ENCODE peak calls at places on chromosome 6, in five cellular contexts. I, C, S, W and V are unnamed samples. For H3K36me3, the result is how much of the 10 kb centered on the place peaks cover.

GRCh38 chr6:33846226-33846625 is 42.4 kb upstream of the MLN start:
- DNase-seq in I (no peak), C (no peak), S (no peak), W (no peak), V (no peak)

GRCh38 chr6:100620085-100620484 is 155.4 kb upstream of the SIM1 start:
- DNase-seq in I (no peak), C (no peak), S (peak), W (no peak), V (no peak)

GRCh38 chr6:34056301-34056700 is 89.6 kb downstream of the GRM4 start:
- DNase-seq in I (no peak), C (peak), S (peak), W (peak), V (peak)

GRCh38 chr6:14664616-14665315 is 547.2 kb downstream of the CD83 start:
- DNase-seq in I (no peak), C (no peak), S (no peak), W (no peak), V (no peak)

GRCh38 chr6:44333273-44333919 is 9.1 kb upstream of the SPATS1 start:
- DNase-seq in I (no peak), C (no peak), S (no peak), W (no peak), V (no peak)

GRCh38 chr6:139647816-139648215 is 273.4 kb upstream of the CITED2 start:
- DNase-seq in I (no peak), C (no peak), S (no peak), W (no peak), V (no peak)

GRCh38 chr6:73796881-73797280 is 100.9 kb downstream of the CD109 start:
- DNase-seq in I (no peak), C (no peak), S (no peak), W (no peak), V (no peak)

GRCh38 chr6:56246941-56247653 is at the start of gene COL21A1:
- DNase-seq in I (peak), C (peak), S (no peak), W (peak), V (peak)

GRCh38 chr6:33630014-33630413 is 8.9 kb downstream of the ITPR3 start:
- DNase-seq in I (no peak), C (no peak), S (no peak), W (no peak), V (no peak)

GRCh38 chr6:167471548-167471930 is 146.7 kb downstream of the TTLL2 start:
- DNase-seq in I (no peak), C (no peak), S (no peak), W (no peak), V (no peak)

GRCh38 chr6:33324139-33324538 is 6.6 kb upstream of the ZBTB22 start:
- DNase-seq in I (no peak), C (no peak), S (no peak), W (no peak), V (no peak)

GRCh38 chr6:26553739-26554668 is 15.8 kb downstream of the HMGN4 start:
- DNase-seq in I (peak), C (peak), S (peak), W (peak), V (peak)

GRCh38 chr6:112014483-112014882 is 39.4 kb upstream of the CCN6 start:
- DNase-seq in I (no peak), C (no peak), S (no peak), W (no peak), V (no peak)

GRCh38 chr6:2324166-2324953 is 79.0 kb upstream of the GMDS start:
- DNase-seq in I (no peak), C (no peak), S (no peak), W (no peak), V (no peak)

GRCh38 chr6:111427341-111428116 is 55.5 kb downstream of the REV3L start:
- DNase-seq in I (no peak), C (peak), S (peak), W (peak), V (no peak)

GRCh38 chr6:54921891-54922290 is 75.3 kb downstream of the FAM83B start:
- DNase-seq in I (no peak), C (no peak), S (no peak), W (no peak), V (no peak)

GRCh38 chr6:112651239-112651638 is 304.1 kb downstream of the RFPL4B start:
- DNase-seq in I (no peak), C (no peak), S (no peak), W (no peak), V (no peak)

GRCh38 chr6:122751291-122751690 is 28.2 kb upstream of the FABP7 start:
- DNase-seq in I (no peak), C (no peak), S (no peak), W (no peak), V (no peak)

GRCh38 chr6:7916959-7917358 is 6.4 kb upstream of the TXNDC5 start:
- DNase-seq in I (no peak), C (no peak), S (no peak), W (no peak), V (no peak)

GRCh38 chr6:152394303-152394702 is 242.9 kb downstream of the SYNE1 start:
- DNase-seq in I (no peak), C (no peak), S (no peak), W (no peak), V (no peak)

DNA sequence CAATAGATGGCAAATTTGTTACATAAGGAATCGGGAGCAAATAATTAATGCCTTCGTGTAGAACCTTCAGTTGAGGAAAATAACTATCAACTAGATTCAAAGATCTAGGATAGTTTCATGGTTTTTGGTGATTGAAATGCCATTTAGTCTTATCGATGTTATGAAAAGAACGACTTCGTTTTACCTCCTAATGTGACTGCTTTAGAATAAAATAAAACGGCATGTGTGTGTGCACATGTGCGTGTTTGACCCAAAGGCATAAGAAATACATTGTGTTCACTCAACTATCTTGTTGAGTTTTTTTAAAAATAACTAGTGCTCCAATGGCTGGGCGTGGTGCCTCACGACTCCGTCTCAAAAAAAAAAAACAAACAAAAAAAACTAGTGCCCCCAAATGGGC is 37.6 kb downstream of the ZBTB2 start:
- DNase-seq in I (no peak), C (no peak), S (no peak), W (no peak), V (no peak)
- H3K36me3 ChIP-seq in I (under half), C (under half), S (under half), W (under half), V (under half)

GRCh38 chr6:363291-363690 is 28.3 kb upstream of the IRF4 start:
- DNase-seq in I (no peak), C (no peak), S (no peak), W (no peak), V (no peak)
- H3K36me3 ChIP-seq in I (under half), C (under half), S (under half), W (under half), V (under half)

DNA sequence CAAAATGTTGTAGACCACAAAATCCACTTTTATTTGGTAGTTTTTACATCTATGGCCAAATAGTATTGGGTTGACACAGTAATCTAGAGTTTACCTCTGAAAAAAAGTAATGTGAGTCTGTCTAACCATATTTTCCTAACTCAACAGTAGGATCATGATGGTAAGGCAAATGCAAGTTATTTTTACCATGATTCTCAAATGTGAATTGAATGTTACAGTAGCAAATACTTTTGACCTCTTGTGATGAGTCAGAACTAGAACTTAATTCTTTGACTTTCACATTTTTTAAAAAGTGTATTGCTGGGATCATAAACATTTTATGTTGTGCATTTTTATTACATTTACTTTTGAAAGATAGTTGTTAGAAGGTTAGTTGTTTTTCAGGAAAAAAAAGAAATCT is 22.0 kb downstream of the RNF146 start:
- DNase-seq in I (no peak), C (no peak), S (no peak), W (no peak), V (no peak)
- H3K36me3 ChIP-seq in I (under half), C (under half), S (under half), W (under half), V (under half)

DNA sequence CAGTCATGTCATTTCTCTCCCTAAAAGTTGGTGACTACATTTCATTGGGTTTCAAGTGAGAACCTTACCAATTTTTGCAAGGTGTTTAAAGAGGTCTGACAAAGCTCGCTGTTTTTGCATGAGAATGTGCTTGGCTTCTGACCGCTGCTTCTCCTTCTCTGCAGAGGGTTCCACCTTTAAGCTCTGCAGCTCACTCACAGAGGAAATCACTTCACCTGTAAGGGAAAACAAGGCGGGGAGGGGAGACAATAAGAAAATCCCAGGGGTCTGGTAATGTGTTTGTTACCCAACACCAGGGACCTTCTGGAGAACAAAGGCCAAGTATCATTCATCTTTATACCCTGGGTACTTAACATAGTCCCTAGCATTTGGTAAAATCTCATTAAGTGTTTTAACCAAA is 40.0 kb upstream of the LYRM2 start:
- DNase-seq in I (no peak), C (no peak), S (no peak), W (no peak), V (no peak)
- H3K36me3 ChIP-seq in I (under half), C (under half), S (under half), W (under half), V (under half)

DNA sequence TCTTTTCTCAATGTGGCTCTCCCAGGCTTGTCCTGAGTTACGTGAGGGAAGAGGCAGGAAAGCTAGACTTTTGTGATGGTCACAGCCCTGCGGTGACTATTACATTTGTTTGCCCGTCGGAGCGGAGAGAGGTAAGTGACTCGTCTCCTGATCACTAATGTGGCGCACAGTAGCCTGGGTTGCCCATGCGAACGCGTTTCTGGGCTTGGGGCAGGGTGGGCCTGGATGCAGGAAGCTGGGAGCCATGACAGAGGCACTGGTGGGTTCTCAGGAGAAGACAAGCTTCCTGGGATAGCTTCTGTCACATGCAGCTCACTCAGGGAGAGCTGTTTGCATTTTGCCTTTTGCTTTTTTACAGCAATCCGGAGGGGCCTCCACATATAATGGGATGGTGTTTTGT is 60.6 kb downstream of the IGF2R start:
- DNase-seq in I (no peak), C (no peak), S (no peak), W (no peak), V (no peak)
- H3K36me3 ChIP-seq in I (under half), C (under half), S (under half), W (under half), V (under half)

DNA sequence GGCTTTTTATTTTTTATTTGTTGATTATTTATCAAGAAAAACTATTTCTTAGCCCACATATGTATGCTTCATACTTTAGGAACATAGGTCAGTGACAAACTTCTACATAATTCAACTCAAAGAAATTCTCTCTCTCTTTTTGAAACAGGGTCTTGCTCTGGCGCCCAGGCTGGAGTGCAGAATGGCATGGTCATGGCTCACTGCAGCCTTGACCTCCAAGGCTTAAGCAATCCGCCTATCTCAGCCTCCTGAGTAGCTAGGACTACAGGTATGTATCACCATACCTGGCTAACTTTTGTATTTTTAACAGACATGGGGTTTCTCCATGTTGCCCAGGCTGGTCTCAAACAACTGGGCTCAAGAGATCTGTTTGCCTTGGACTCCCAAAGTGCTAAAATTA is 13.0 kb downstream of the NUP43 start:
- DNase-seq in I (no peak), C (no peak), S (no peak), W (no peak), V (no peak)
- H3K36me3 ChIP-seq in I (under half), C (under half), S (under half), W (under half), V (under half)